ENCODE peak calls at places on chromosomes 12 and 14, in four cellular contexts. H is uterus, D is IMR-90, G is A549. X is an unnamed sample.

GRCh38 chr12:97151481-97151880 is 244.4 kb downstream of the NEDD1 start:
- DNase-seq in H (no peak), D (no peak), G (no peak), X (no peak)

GRCh38 chr14:100880271-100881101 is 23.0 kb downstream of the RTL1 start:
- DNase-seq in H (no peak), D (no peak), G (no peak), X (no peak)

GRCh38 chr12:68880660-68881325 is 52.2 kb downstream of the CPM start:
- DNase-seq in H (no peak), D (no peak), G (no peak), X (no peak)

GRCh38 chr14:101477648-101478047 is 83.6 kb upstream of the DIO3 start:
- DNase-seq in H (no peak), D (peak), G (no peak), X (peak)

GRCh38 chr14:88791629-88792571 is 853 bp downstream of the EML5 start:
- DNase-seq in H (peak), D (no peak), G (peak), X (peak)

GRCh38 chr12:3452348-3452747 is 38.7 kb upstream of the PRMT8 start:
- DNase-seq in H (no peak), D (no peak), G (no peak), X (no peak)

GRCh38 chr14:31161274-31161673 is 46.3 kb downstream of the HECTD1 start:
- DNase-seq in H (no peak), D (no peak), G (no peak), X (no peak)

GRCh38 chr12:85260904-85261303 is 19.1 kb upstream of the ALX1 start:
- DNase-seq in H (no peak), D (no peak), G (peak), X (no peak)

GRCh38 chr12:14537088-14537487 is 30.6 kb downstream of the PLBD1 start:
- DNase-seq in H (no peak), D (no peak), G (no peak), X (no peak)

GRCh38 chr14:71529855-71530254 is 402.4 kb upstream of the RGS6 start:
- DNase-seq in H (peak), D (no peak), G (no peak), X (peak)

GRCh38 chr14:68977137-68977740 is 1.9 kb downstream of the ACTN1 start:
- DNase-seq in H (peak), D (no peak), G (no peak), X (no peak)

GRCh38 chr12:52903285-52903854 is 1.5 kb downstream of the KRT8 start:
- DNase-seq in H (peak), D (peak), G (peak), X (peak)

GRCh38 chr14:55705651-55706340 is 125.8 kb downstream of the KTN1 start:
- DNase-seq in H (no peak), D (no peak), G (peak), X (no peak)

GRCh38 chr12:131620946-131621681 is 89.8 kb upstream of the SFSWAP start:
- DNase-seq in H (no peak), D (no peak), G (no peak), X (peak)

GRCh38 chr12:57320639-57321038 is 69.7 kb upstream of the STAC3 start:
- DNase-seq in H (no peak), D (peak), G (no peak), X (no peak)

GRCh38 chr12:99213047-99213446 is 434.5 kb upstream of the GARIN6 start:
- DNase-seq in H (no peak), D (no peak), G (no peak), X (no peak)

GRCh38 chr12:58413794-58414193 is 472.4 kb downstream of the ATP23 start:
- DNase-seq in H (no peak), D (peak), G (peak), X (no peak)

GRCh38 chr12:124153396-124153795 is 141.5 kb upstream of the RFLNA start:
- DNase-seq in H (no peak), D (no peak), G (no peak), X (no peak)

GRCh38 chr12:125403145-125403789 is 338.0 kb downstream of the AACS start:
- DNase-seq in H (no peak), D (peak), G (peak), X (peak)

GRCh38 chr14:103899316-103899715 is 28.9 kb upstream of the TDRD9 start:
- DNase-seq in H (no peak), D (no peak), G (no peak), X (no peak)

GRCh38 chr12:42090899-42091298 is 53.8 kb downstream of the GXYLT1 start:
- DNase-seq in H (no peak), D (peak), G (no peak), X (no peak)

GRCh38 chr14:88866305-88866704 is 41.9 kb downstream of the TTC8 start:
- DNase-seq in H (no peak), D (peak), G (no peak), X (no peak)

GRCh38 chr14:71574976-71575375 is 357.3 kb upstream of the RGS6 start:
- DNase-seq in H (no peak), D (peak), G (peak), X (peak)

GRCh38 chr14:103074699-103075341 is 9.2 kb upstream of the LBHD2 start:
- DNase-seq in H (peak), D (no peak), G (peak), X (no peak)

GRCh38 chr14:100065161-100065871 is at the start of gene EVL:
- DNase-seq in H (no peak), D (no peak), G (no peak), X (no peak)

GRCh38 chr14:74246561-74246960 is 7.3 kb downstream of the VSX2 start:
- DNase-seq in H (no peak), D (no peak), G (no peak), X (no peak)

GRCh38 chr14:74248036-74248435 is 8.8 kb downstream of the VSX2 start:
- DNase-seq in H (no peak), D (no peak), G (no peak), X (no peak)

GRCh38 chr14:74249433-74250375 is 10.5 kb downstream of the VSX2 start:
- DNase-seq in H (no peak), D (no peak), G (peak), X (no peak)

GRCh38 chr14:74255281-74255680 is 16.0 kb downstream of the VSX2 start:
- DNase-seq in H (no peak), D (no peak), G (no peak), X (no peak)

GRCh38 chr14:74251546-74252030 is 12.3 kb downstream of the VSX2 start:
- DNase-seq in H (peak), D (peak), G (peak), X (peak)
- H3K4me3 ChIP-seq in H (no peak), D (peak), G (peak), X (no peak)

GRCh38 chr14:24080142-24080530 is 8.8 kb downstream of the CPNE6 start:
- DNase-seq in H (no peak), D (no peak), G (no peak), X (no peak)

GRCh38 chr14:24082411-24083080 is 11.2 kb downstream of the CPNE6 start:
- DNase-seq in H (no peak), D (no peak), G (no peak), X (no peak)

GRCh38 chr14:24081739-24082204 is 10.4 kb downstream of the CPNE6 start:
- DNase-seq in H (no peak), D (no peak), G (no peak), X (peak)

GRCh38 chr14:24079521-24080141 is 8.3 kb downstream of the CPNE6 start:
- DNase-seq in H (no peak), D (no peak), G (no peak), X (no peak)

GRCh38 chr14:24080888-24081738 is 9.8 kb downstream of the CPNE6 start:
- DNase-seq in H (peak), D (no peak), G (peak), X (peak)
- TF ChIP-seq POLR2A in H (no peak), D (no peak), G (peak), X (no peak)

DNA sequence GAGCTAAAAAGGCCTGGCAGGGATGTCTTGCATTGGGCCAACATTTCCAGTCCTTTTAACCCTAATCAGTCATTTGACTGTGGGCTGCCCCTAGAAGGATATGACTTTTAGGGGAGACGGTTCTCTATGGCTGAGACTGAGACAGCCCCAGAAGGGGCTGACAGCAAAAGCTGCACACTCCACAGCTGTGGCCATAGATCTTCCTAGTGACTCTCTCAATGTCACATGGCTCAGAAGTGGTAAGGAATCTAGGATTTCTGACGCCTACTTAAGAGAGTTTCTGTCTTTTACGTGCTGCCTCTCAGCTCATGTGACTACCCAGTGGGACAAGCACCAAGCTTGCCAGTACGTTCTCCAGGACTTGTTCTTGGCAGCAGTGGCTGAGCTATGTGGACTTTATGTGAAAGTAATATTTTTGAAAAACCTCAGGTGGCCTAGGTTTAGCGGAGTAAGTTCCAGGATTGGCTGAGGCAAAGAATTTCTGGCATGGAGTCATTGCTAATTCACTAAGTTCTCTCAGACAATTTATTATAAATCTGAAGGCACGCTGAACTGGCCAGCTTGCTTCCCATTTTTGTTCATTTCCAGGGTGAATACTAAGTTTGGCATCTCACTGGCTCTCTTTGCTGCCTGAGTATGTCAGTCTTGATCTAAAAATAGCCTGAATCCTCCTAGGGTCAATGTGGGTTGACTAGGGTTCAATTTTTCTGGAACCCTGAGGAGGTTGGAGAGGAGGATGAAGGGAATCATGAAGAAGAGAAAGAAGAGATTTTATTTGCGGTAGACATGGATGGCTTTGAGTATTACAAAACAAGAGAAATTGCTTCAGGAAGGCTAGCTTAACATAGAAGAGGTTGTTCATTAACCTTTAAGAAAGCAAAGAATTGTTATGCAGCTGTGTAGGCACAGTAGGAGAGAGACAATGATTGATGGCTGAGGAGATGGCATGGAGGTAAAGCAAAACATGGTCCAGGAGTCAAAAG is 271.8 kb downstream of the AEBP2 start:
- DNase-seq in H (peak), D (no peak), G (peak), X (no peak)
- H3K4me3 ChIP-seq in H (no peak), D (no peak), G (no peak), X (no peak)

GRCh38 chr12:12807970-12808702 is 5.0 kb upstream of the DDX47 start:
- DNase-seq in H (peak), D (peak), G (no peak), X (peak)
- TF ChIP-seq POLR2A in H (peak), D (no peak), G (no peak), X (no peak)

X was measured in testis.